ENCODE peak calls at places on chromosome 3, in four cellular contexts. One of them, this sample, is unnamed.

GRCh38 chr3:15781637-15782402 is 16.0 kb downstream of the ANKRD28 start:
- DNase-seq in GM23338: no peak
- DNase-seq in kidney epithelial cell: no peak
- DNase-seq in H9: no peak
- DNase-seq in this sample: no peak

GRCh38 chr3:112519424-112520001 is 20.2 kb upstream of the BTLA start:
- DNase-seq in GM23338: peak
- DNase-seq in kidney epithelial cell: peak
- DNase-seq in H9: no peak
- DNase-seq in this sample: peak

GRCh38 chr3:125316949-125317348 is 58.2 kb downstream of the ZNF148 start:
- DNase-seq in GM23338: no peak
- DNase-seq in kidney epithelial cell: no peak
- DNase-seq in H9: no peak
- DNase-seq in this sample: no peak

GRCh38 chr3:155704041-155704440 is 40.8 kb downstream of the PLCH1 start:
- DNase-seq in GM23338: no peak
- DNase-seq in kidney epithelial cell: no peak
- DNase-seq in H9: no peak
- DNase-seq in this sample: no peak

GRCh38 chr3:100407164-100407563 is 5.8 kb downstream of the LNP1 start:
- DNase-seq in GM23338: no peak
- DNase-seq in kidney epithelial cell: no peak
- DNase-seq in H9: no peak
- DNase-seq in this sample: no peak

GRCh38 chr3:45199837-45200648 is 26.0 kb downstream of the TMEM158 start:
- DNase-seq in GM23338: peak
- DNase-seq in kidney epithelial cell: peak
- DNase-seq in H9: peak
- DNase-seq in this sample: no peak

GRCh38 chr3:170799009-170799408 is 71.0 kb downstream of the RPL22L1 start:
- DNase-seq in GM23338: no peak
- DNase-seq in kidney epithelial cell: no peak
- DNase-seq in H9: no peak
- DNase-seq in this sample: no peak

GRCh38 chr3:78026429-78026828 is 986.5 kb downstream of the ROBO2 start:
- DNase-seq in GM23338: no peak
- DNase-seq in kidney epithelial cell: no peak
- DNase-seq in H9: no peak
- DNase-seq in this sample: no peak

GRCh38 chr3:44068753-44069152 is 172.9 kb upstream of the TOPAZ1 start:
- DNase-seq in GM23338: no peak
- DNase-seq in kidney epithelial cell: no peak
- DNase-seq in H9: no peak
- DNase-seq in this sample: no peak

GRCh38 chr3:44066806-44067205 is 174.9 kb upstream of the TOPAZ1 start:
- DNase-seq in GM23338: no peak
- DNase-seq in kidney epithelial cell: no peak
- DNase-seq in H9: no peak
- DNase-seq in this sample: no peak

GRCh38 chr3:44065311-44065710 is 176.4 kb upstream of the TOPAZ1 start:
- DNase-seq in GM23338: no peak
- DNase-seq in kidney epithelial cell: no peak
- DNase-seq in H9: no peak
- DNase-seq in this sample: no peak

GRCh38 chr3:44067431-44067830 is 174.3 kb upstream of the TOPAZ1 start:
- DNase-seq in GM23338: no peak
- DNase-seq in kidney epithelial cell: no peak
- DNase-seq in H9: no peak
- DNase-seq in this sample: no peak

DNA sequence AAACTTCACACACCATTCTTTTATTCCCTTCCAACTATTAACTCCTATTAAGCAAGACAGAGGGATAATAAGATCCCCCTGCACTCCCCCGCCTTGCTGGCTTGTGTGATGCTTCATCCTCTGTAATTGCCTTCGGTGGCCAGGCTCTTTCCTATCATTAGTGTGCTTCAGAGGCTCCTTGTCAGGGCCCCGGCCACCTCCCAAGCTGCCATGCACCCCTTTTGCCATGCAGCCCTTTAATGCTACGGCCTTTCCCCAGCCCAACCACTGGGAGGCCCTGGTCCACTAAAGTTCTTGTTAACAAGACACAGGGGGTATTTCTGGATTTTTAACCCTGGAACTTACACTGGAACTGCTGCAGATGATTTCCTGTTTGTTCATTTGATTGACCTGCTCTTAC is 175.9 kb upstream of the TOPAZ1 start:
- DNase-seq in GM23338: peak
- DNase-seq in kidney epithelial cell: no peak
- DNase-seq in H9: peak
- DNase-seq in this sample: no peak
- TF ChIP-seq CTCF in GM23338: peak
- TF ChIP-seq CTCF in kidney epithelial cell: peak
- TF ChIP-seq CTCF in H9: peak
- TF ChIP-seq CTCF in this sample: no peak

GRCh38 chr3:73623996-73624362 is 762 bp downstream of the PDZRN3 start:
- DNase-seq in GM23338: peak
- DNase-seq in kidney epithelial cell: no peak
- DNase-seq in H9: peak
- DNase-seq in this sample: peak
- TF ChIP-seq CTCF in GM23338: peak
- TF ChIP-seq CTCF in kidney epithelial cell: no peak
- TF ChIP-seq CTCF in H9: peak
- TF ChIP-seq CTCF in this sample: peak

GRCh38 chr3:68206524-68207117 is 552.2 kb upstream of the SUCLG2 start:
- DNase-seq in GM23338: peak
- DNase-seq in kidney epithelial cell: no peak
- DNase-seq in H9: no peak
- DNase-seq in this sample: no peak
- TF ChIP-seq CTCF in GM23338: peak
- TF ChIP-seq CTCF in kidney epithelial cell: no peak
- TF ChIP-seq CTCF in H9: no peak
- TF ChIP-seq CTCF in this sample: no peak

DNA sequence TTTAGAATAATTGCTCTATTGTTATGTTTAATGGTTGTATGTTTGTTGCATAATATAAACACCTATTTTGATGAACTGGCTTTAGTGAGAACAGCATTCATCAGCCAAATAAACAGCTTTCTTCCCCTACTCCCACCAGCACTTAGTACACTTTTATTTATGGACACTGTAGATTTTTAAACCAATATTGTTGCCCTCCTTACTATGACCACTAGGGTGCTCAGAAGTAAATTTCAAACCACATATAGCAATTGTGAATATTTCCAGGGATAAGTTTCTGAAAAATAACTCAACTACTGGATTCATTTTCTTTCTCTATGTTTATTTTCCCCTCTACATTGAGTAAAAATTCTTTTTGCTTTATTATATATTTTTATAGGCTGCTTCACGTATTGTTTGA is 84.7 kb upstream of the PTX3 start:
- DNase-seq in GM23338: no peak
- DNase-seq in kidney epithelial cell: no peak
- DNase-seq in H9: no peak
- DNase-seq in this sample: no peak
- TF ChIP-seq CTCF in GM23338: no peak
- TF ChIP-seq CTCF in kidney epithelial cell: peak
- TF ChIP-seq CTCF in H9: peak
- TF ChIP-seq CTCF in this sample: peak

GRCh38 chr3:24069045-24069444 is 124.0 kb downstream of the NR1D2 start:
- DNase-seq in GM23338: peak
- DNase-seq in kidney epithelial cell: no peak
- DNase-seq in H9: no peak
- DNase-seq in this sample: no peak
- TF ChIP-seq CTCF in GM23338: peak
- TF ChIP-seq CTCF in kidney epithelial cell: peak
- TF ChIP-seq CTCF in H9: peak
- TF ChIP-seq CTCF in this sample: no peak

GRCh38 chr3:42581709-42582473 is at the start of gene SEC22C:
- DNase-seq in GM23338: peak
- DNase-seq in kidney epithelial cell: peak
- DNase-seq in H9: peak
- DNase-seq in this sample: peak
- TF ChIP-seq CTCF in GM23338: peak
- TF ChIP-seq CTCF in kidney epithelial cell: no peak
- TF ChIP-seq CTCF in H9: peak
- TF ChIP-seq CTCF in this sample: no peak

GRCh38 chr3:62109534-62109933 is 263.8 kb downstream of the FEZF2 start:
- DNase-seq in GM23338: peak
- DNase-seq in kidney epithelial cell: peak
- DNase-seq in H9: peak
- DNase-seq in this sample: no peak
- TF ChIP-seq CTCF in GM23338: peak
- TF ChIP-seq CTCF in kidney epithelial cell: no peak
- TF ChIP-seq CTCF in H9: peak
- TF ChIP-seq CTCF in this sample: no peak

GRCh38 chr3:46695962-46696922 is 2.8 kb upstream of the ALS2CL start:
- DNase-seq in GM23338: no peak
- DNase-seq in kidney epithelial cell: no peak
- DNase-seq in H9: no peak
- DNase-seq in this sample: no peak
- TF ChIP-seq CTCF in GM23338: no peak
- TF ChIP-seq CTCF in kidney epithelial cell: no peak
- TF ChIP-seq CTCF in H9: no peak
- TF ChIP-seq CTCF in this sample: no peak

GRCh38 chr3:20190991-20191390 is 5.0 kb upstream of the SGO1 start:
- DNase-seq in GM23338: peak
- DNase-seq in kidney epithelial cell: no peak
- DNase-seq in H9: peak
- DNase-seq in this sample: no peak
- TF ChIP-seq CTCF in GM23338: peak
- TF ChIP-seq CTCF in kidney epithelial cell: peak
- TF ChIP-seq CTCF in H9: peak
- TF ChIP-seq CTCF in this sample: no peak

GRCh38 chr3:41288785-41289184 is 89.5 kb downstream of the CTNNB1 start:
- DNase-seq in GM23338: peak
- DNase-seq in kidney epithelial cell: no peak
- DNase-seq in H9: no peak
- DNase-seq in this sample: no peak
- TF ChIP-seq CTCF in GM23338: peak
- TF ChIP-seq CTCF in kidney epithelial cell: no peak
- TF ChIP-seq CTCF in H9: peak
- TF ChIP-seq CTCF in this sample: no peak

This sample was measured in nephron progenitor cell.